ENCODE peak calls at places on chromosomes 13 and 19, in five cellular contexts. P is cardiac muscle cell, W is GM23338, E is OCI-LY7, Y is mammary epithelial cell. I is an unnamed sample. For H3K36me3, the result is how much of the 10 kb centered on the place peaks cover.

GRCh38 chr13:30580852-30581502 is 36.7 kb upstream of the USPL1 start:
- DNase-seq in W (no peak), P (no peak), Y (peak), E (no peak), I (no peak)

GRCh38 chr13:75391432-75392100 is 90.4 kb downstream of the TBC1D4 start:
- DNase-seq in E (no peak), Y (no peak), W (no peak), P (no peak), I (no peak)

GRCh38 chr13:43316997-43317396 is 293.6 kb downstream of the DNAJC15 start:
- DNase-seq in P (no peak), E (no peak), Y (no peak), W (peak), I (no peak)

GRCh38 chr13:86976521-86977324 is 694.4 kb upstream of the SLITRK5 start:
- DNase-seq in P (no peak), Y (no peak), W (no peak), E (no peak), I (no peak)

GRCh38 chr19:46529622-46530451 is 34.2 kb upstream of the PNMA8B start:
- DNase-seq in Y (peak), E (peak), P (peak), W (peak), I (peak)

GRCh38 chr19:47499371-47499770 is 15.4 kb upstream of the KPTN start:
- DNase-seq in W (no peak), Y (no peak), E (no peak), P (no peak), I (no peak)

GRCh38 chr13:46866150-46866549 is 30.7 kb downstream of the HTR2A start:
- DNase-seq in Y (peak), W (peak), E (peak), P (peak), I (peak)

GRCh38 chr19:4654437-4655361 is 15.4 kb downstream of the TNFAIP8L1 start:
- DNase-seq in P (no peak), W (no peak), Y (no peak), E (peak), I (no peak)

GRCh38 chr19:43439183-43440063 is 24.7 kb downstream of the TEX101 start:
- DNase-seq in E (peak), Y (peak), P (no peak), W (no peak), I (no peak)

GRCh38 chr19:611506-611869 is 21.8 kb downstream of the HCN2 start:
- DNase-seq in E (no peak), P (no peak), W (no peak), Y (peak), I (no peak)

GRCh38 chr19:4375620-4376228 is 24.6 kb downstream of the SH3GL1 start:
- DNase-seq in E (peak), Y (no peak), W (peak), P (no peak), I (peak)

GRCh38 chr19:10238172-10238783 is 7.1 kb upstream of the S1PR2 start:
- DNase-seq in E (peak), W (no peak), Y (no peak), P (no peak), I (peak)

GRCh38 chr13:49183672-49184315 is 36.3 kb upstream of the MLNR start:
- DNase-seq in E (no peak), P (no peak), Y (no peak), W (no peak), I (no peak)

GRCh38 chr13:53015971-53016370 is 12.6 kb upstream of the OLFM4 start:
- DNase-seq in Y (no peak), W (no peak), P (no peak), E (no peak), I (no peak)

GRCh38 chr19:6718741-6719539 is 1.5 kb downstream of the C3 start:
- DNase-seq in E (peak), W (peak), P (peak), Y (peak), I (no peak)

GRCh38 chr13:29429496-29429895 is 166.0 kb downstream of the SLC7A1 start:
- DNase-seq in E (no peak), W (no peak), Y (no peak), P (no peak), I (no peak)

DNA sequence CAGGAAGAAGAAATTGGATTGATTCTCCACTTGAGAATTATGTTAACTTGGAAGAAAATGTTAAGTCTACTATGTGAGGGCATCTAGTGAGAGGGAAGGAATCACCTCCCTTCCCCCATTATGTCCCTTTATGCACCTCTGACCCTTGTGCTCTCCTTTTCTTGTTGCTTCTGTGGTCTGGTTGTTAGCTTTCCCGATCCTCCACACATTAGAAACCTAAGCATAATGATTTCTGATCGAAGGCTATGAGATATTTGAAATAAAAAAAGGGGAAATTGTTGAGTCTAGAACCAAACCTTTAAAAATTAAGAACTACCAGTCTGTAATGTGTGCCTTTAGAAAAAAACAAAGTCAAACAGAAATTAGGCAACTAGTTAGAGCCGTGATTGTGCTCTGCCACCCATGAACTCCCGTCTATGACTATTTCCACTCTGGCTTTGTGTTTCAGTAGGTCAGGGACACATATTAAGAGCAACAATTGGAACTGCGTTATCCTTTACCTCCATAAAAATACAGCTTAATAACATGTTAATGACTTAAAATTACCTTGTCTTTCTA is 463 bp upstream of the GPC6 start:
- DNase-seq in W (no peak), E (no peak), Y (no peak), P (peak), I (no peak)
- H3K4me3 ChIP-seq in W (peak), E (no peak), Y (peak), P (peak), I (no peak)

GRCh38 chr19:42272535-42272897 is 3.5 kb downstream of the CIC start:
- DNase-seq in Y (no peak), W (no peak), P (no peak), E (no peak), I (no peak)

GRCh38 chr19:42271861-42272534 is 2.9 kb downstream of the CIC start:
- DNase-seq in W (no peak), P (no peak), E (no peak), Y (no peak), I (no peak)

GRCh38 chr19:42273407-42274064 is 4.5 kb downstream of the CIC start:
- DNase-seq in W (no peak), E (no peak), Y (no peak), P (no peak), I (no peak)

GRCh38 chr19:42274065-42274682 is 5.1 kb downstream of the CIC start:
- DNase-seq in E (no peak), P (no peak), W (no peak), Y (no peak), I (no peak)

GRCh38 chr19:42272989-42273406 is 3.9 kb downstream of the CIC start:
- DNase-seq in E (no peak), P (no peak), Y (no peak), W (no peak), I (no peak)
- H3K36me3 ChIP-seq in E (under half), P (under half), Y (under half), W (under half), I (under half)

GRCh38 chr19:34273121-34273845 is 18.9 kb downstream of the GARRE1 start:
- DNase-seq in P (no peak), W (no peak), E (peak), Y (no peak), I (no peak)

GRCh38 chr19:34275705-34276104 is 21.4 kb downstream of the GARRE1 start:
- DNase-seq in W (no peak), E (no peak), Y (no peak), P (no peak), I (no peak)

GRCh38 chr19:34274284-34274826 is 20.0 kb downstream of the GARRE1 start:
- DNase-seq in Y (no peak), P (no peak), W (no peak), E (no peak), I (no peak)

GRCh38 chr19:34276614-34277013 is 22.3 kb downstream of the GARRE1 start:
- DNase-seq in E (peak), P (no peak), Y (peak), W (no peak), I (no peak)

DNA sequence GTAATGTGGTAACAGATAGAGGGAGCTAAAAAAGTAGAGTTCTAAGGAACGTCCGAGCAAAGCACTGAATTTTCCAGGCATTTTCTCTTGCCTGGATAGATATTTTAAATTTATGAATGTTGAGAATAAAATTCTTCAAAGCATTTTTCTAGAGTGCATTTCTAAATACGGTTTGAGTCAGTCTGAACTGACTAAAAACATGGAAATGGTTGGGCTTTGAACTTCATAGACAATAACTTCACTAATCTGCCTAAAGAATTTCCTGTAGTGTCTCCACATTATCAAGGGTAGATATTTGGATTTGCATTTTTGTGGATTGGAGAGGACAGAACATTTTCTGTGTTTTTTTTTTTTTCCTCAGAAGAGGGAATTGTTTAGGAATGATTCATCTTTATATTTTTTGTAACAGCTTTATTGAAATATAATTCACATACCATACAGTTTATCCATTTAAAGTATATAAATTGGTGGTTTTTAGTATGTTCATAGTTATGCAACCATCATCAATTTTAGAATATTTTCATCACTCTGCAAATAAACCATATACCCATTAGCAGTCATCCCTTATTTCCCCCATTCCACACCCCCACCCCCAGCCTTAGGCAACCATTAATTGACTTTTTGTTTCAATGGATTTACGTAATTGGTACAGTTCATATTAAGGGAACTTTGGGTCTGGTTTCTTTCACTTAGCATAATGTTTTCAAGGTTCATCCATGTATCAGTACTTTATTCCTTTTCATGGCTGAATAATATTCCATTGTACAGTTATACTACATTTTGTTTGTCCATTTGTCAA is 20.7 kb downstream of the GARRE1 start:
- DNase-seq in P (no peak), W (no peak), E (no peak), Y (peak), I (no peak)
- H3K4me3 ChIP-seq in P (no peak), W (no peak), E (no peak), Y (no peak), I (no peak)

GRCh38 chr19:44653343-44653742 is 9.6 kb downstream of the PVR start:
- DNase-seq in Y (no peak), P (no peak), W (no peak), E (no peak), I (no peak)

GRCh38 chr19:44649578-44650145 is 6.0 kb downstream of the PVR start:
- DNase-seq in W (no peak), E (no peak), Y (no peak), P (no peak), I (no peak)

GRCh38 chr19:44657211-44657921 is 13.7 kb downstream of the PVR start:
- DNase-seq in E (peak), W (peak), Y (no peak), P (peak), I (peak)

GRCh38 chr19:44658069-44658727 is 13.1 kb upstream of the CEACAM19 start:
- DNase-seq in W (no peak), E (no peak), Y (no peak), P (no peak), I (no peak)

GRCh38 chr19:44653977-44654784 is 10.5 kb downstream of the PVR start:
- DNase-seq in W (peak), Y (peak), P (peak), E (peak), I (no peak)
- H3K36me3 ChIP-seq in W (under half), Y (half or more), P (under half), E (under half), I (under half)

GRCh38 chr13:45812599-45813372 is 38.8 kb downstream of the SIAH3 start:
- DNase-seq in W (no peak), E (no peak), P (no peak), Y (no peak), I (no peak)
- H3K4me3 ChIP-seq in W (no peak), E (no peak), P (no peak), Y (no peak), I (no peak)

GRCh38 chr19:12899891-12900518 is 9.0 kb downstream of the GCDH start:
- DNase-seq in P (no peak), Y (no peak), E (no peak), W (no peak), I (no peak)

GRCh38 chr19:12891553-12892021 is 627 bp downstream of the GCDH start:
- DNase-seq in P (no peak), E (no peak), W (peak), Y (no peak), I (peak)

GRCh38 chr19:12893582-12893981 is 2.6 kb downstream of the GCDH start:
- DNase-seq in Y (no peak), W (no peak), E (no peak), P (no peak), I (no peak)

GRCh38 chr19:12890787-12891552 is at the start of gene GCDH:
- DNase-seq in E (peak), Y (peak), W (peak), P (peak), I (peak)

DNA sequence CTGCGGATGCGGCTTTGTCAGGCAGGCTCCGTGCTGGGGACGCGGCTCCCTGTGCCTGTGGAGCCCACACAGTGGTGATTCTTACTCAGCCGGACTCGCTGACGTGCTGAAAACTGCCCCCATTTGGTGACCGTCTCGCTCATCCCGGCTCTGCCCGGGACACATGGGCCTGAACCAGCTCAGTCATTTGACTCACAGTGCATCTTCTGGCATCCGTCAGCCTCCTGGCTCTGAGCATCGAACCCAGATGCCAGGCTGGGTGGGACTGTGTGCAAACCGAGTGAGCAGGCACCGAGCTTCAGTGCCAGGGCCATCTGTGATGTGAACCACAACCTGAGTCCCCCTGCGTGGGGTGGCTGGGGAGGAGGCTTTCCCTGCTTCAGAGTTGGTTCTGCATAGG is 5.5 kb downstream of the GCDH start:
- DNase-seq in E (no peak), P (no peak), W (no peak), Y (no peak), I (no peak)
- H3K36me3 ChIP-seq in E (under half), P (under half), W (under half), Y (under half), I (under half)

GRCh38 chr19:38660724-38661123 is 13.3 kb downstream of the ACTN4 start:
- DNase-seq in W (no peak), E (no peak), P (no peak), Y (no peak), I (no peak)

GRCh38 chr19:38656171-38656981 is 8.9 kb downstream of the ACTN4 start:
- DNase-seq in P (no peak), E (no peak), Y (peak), W (no peak), I (no peak)

GRCh38 chr19:38657633-38658222 is 10.3 kb downstream of the ACTN4 start:
- DNase-seq in W (peak), E (no peak), P (no peak), Y (peak), I (no peak)

GRCh38 chr19:38661166-38661565 is 13.7 kb downstream of the ACTN4 start:
- DNase-seq in P (no peak), Y (no peak), E (no peak), W (no peak), I (no peak)

GRCh38 chr19:38658462-38659306 is 11.2 kb downstream of the ACTN4 start:
- DNase-seq in P (peak), Y (peak), W (no peak), E (no peak), I (peak)
- H3K4me3 ChIP-seq in P (no peak), Y (peak), W (no peak), E (no peak), I (no peak)

GRCh38 chr19:29076963-29077362 is 136.0 kb downstream of the UQCRFS1 start:
- DNase-seq in E (no peak), P (no peak), W (no peak), Y (no peak), I (no peak)
- H3K36me3 ChIP-seq in E (under half), P (under half), W (under half), Y (under half), I (under half)

GRCh38 chr19:49878744-49879070 is 1.2 kb downstream of the TBC1D17 start:
- DNase-seq in Y (no peak), E (no peak), W (no peak), P (no peak), I (no peak)
- H3K4me3 ChIP-seq in Y (peak), E (peak), W (peak), P (peak), I (peak)

I was measured in Caco-2.